ENCODE peak calls at places on chromosomes 4 and X, in six cellular contexts. A is sigmoid colon; H is dorsolateral prefrontal cortex; P is CD4-positive, alpha-beta T cell; V is testis; X is left ventricle myocardium inferior. Q is an unnamed sample.

GRCh38 chrX:108071578-108071977 is 19.8 kb downstream of the PSMD10 start:
- DNase-seq in A (no peak), H (no peak), P (no peak), V (no peak), X (no peak), Q (no peak)

GRCh38 chr4:48237996-48238645 is 31.5 kb downstream of the TEC start:
- DNase-seq in A (no peak), H (no peak), P (no peak), V (no peak), X (no peak), Q (no peak)

GRCh38 chr4:100117749-100118148 is 72.5 kb downstream of the DDIT4L start:
- DNase-seq in A (no peak), H (no peak), P (no peak), V (no peak), X (no peak), Q (no peak)

GRCh38 chrX:103513476-103514108 is 5.7 kb downstream of the RAB40A start:
- DNase-seq in A (no peak), H (no peak), P (no peak), V (no peak), X (no peak), Q (no peak)

GRCh38 chr4:165006886-165007285 is 24.9 kb upstream of the TRIM60 start:
- DNase-seq in A (no peak), H (no peak), P (no peak), V (no peak), X (no peak), Q (no peak)

GRCh38 chr4:118076958-118077766 is 42.9 kb downstream of the NDST3 start:
- DNase-seq in A (no peak), H (no peak), P (no peak), V (peak), X (no peak), Q (no peak)

GRCh38 chr4:47762376-47763266 is 75.2 kb downstream of the CORIN start:
- DNase-seq in A (no peak), H (no peak), P (no peak), V (no peak), X (no peak), Q (no peak)

GRCh38 chrX:37685452-37686347 is at the start of gene XK:
- DNase-seq in A (peak), H (peak), P (no peak), V (peak), X (peak), Q (no peak)

DNA sequence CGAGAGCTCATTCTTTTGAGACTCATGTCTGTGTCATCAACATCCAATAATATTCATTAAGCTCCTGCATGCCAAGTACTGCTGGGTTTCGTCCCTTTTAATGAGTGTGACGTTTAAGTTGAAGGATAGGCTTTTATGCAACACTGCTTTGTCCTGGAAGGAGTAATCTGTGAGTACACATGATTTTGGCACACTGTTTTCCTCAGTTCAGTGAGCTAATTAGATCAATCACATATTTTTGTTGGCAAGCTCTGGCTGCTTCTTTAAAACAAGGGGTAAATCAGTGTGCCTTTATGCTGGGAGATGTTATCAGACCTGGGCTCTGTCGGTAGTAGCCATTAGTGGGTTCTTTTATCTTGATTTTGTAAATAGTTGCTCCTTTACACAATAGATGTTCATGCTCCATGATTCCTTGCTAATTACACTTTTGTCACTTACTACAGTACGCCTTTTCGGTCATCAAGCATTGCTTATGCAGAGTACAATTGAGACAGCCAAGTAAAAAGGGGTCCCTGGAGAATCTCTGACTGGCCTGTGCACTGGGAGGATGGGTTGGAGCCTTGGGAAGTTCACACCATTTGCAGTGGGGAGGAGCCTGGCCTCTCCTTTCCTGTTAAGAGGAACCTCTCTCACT is 132.6 kb downstream of the FHIP1A start:
- DNase-seq in A (no peak), H (no peak), P (no peak), V (no peak), X (no peak), Q (no peak)
- H3K27ac ChIP-seq in A (peak), H (no peak), P (no peak), V (no peak), X (no peak), Q (no peak)

GRCh38 chrX:47316276-47317025 is 53.9 kb upstream of the ZNF157 start:
- DNase-seq in A (no peak), H (no peak), P (no peak), V (no peak), X (no peak), Q (no peak)
- H3K27ac ChIP-seq in A (no peak), H (no peak), P (no peak), V (no peak), X (no peak), Q (no peak)

GRCh38 chrX:12997898-12998687 is 23.2 kb downstream of the TMSB4X start:
- DNase-seq in A (no peak), H (peak), P (no peak), V (peak), X (no peak), Q (peak)

GRCh38 chrX:13001961-13002671 is 27.2 kb downstream of the TMSB4X start:
- DNase-seq in A (no peak), H (no peak), P (no peak), V (no peak), X (no peak), Q (no peak)

GRCh38 chrX:12999422-12999821 is 24.5 kb downstream of the TMSB4X start:
- DNase-seq in A (no peak), H (no peak), P (no peak), V (no peak), X (no peak), Q (no peak)

GRCh38 chrX:13000311-13000811 is 25.5 kb downstream of the TMSB4X start:
- DNase-seq in A (no peak), H (no peak), P (no peak), V (peak), X (no peak), Q (no peak)

DNA sequence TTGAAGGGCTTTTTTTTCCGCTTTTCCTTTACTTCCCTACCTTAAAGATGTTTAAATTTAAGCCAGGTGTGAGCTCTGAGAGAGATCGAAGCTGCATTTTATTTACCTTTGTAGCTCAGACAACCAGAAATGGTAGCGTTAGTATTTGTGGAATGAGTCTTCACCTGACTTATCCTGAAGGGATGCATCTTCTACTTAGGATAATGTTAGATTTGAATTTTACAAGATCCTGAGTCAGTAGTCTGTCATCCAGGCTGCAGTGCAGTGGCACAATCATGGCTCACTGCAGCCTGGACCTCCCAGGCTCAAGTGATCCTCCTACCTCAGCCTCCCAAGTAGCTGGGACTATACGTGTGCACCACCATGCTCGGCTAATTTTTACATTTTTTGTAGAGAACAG is 26.2 kb downstream of the TMSB4X start:
- DNase-seq in A (no peak), H (no peak), P (no peak), V (no peak), X (no peak), Q (no peak)
- H3K27ac ChIP-seq in A (peak), H (no peak), P (peak), V (no peak), X (peak), Q (no peak)

DNA sequence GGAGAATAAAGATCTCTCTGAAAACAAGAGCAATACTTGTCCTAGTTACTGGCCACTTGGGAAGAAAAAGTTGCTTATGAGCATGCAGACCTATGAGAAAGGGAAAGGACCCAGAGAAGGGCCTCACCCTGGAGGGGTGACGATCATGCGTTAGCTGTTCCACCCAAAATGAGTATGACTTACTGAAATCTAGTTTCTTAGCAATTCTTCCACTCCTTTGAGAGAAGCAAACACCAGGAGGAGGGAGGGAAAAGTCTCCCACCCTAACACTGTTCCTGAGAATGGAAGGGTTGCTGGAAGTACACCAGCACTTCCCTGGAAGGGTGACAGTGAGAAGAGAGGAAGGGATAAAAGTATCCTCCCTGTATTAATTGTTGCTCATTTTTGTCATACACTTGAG is 107.9 kb downstream of the ADGRL3 start:
- DNase-seq in A (no peak), H (no peak), P (no peak), V (no peak), X (no peak), Q (no peak)
- H3K27ac ChIP-seq in A (no peak), H (no peak), P (no peak), V (no peak), X (peak), Q (no peak)

DNA sequence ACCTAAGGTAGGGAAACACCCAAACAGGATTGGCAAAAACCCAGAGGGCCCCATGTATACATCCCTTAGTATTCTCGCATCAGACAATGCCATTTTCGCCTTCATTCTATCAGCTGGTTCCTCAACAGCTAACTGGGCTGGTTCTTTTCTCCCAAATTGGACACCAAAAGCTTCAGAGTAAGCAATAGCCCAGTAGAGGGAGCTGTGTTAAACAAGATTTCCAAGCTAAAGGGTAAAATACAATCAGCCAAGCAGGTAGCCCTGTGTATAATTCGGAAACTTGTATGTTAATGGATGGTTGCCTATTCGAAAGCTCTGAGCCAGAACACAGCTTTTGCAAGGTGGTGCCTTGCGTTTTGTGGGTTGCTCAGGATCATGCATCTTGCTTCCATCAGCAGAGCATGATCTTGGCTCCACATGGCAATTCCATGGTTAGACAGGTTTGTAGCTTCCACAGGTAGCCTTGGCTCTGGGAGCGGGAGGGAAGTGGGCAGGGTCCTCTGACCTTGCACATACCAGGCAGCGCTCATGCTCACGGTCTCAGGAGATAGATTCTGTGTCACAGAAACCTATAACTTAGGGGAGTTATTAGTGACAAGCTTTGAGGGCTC is 115.2 kb upstream of the LNX1 start:
- DNase-seq in A (no peak), H (no peak), P (no peak), V (no peak), X (no peak), Q (no peak)
- H3K27ac ChIP-seq in A (no peak), H (no peak), P (no peak), V (no peak), X (no peak), Q (no peak)

GRCh38 chr4:82820689-82821088 is 22.1 kb upstream of the SCD5 start:
- DNase-seq in A (no peak), H (no peak), P (no peak), V (no peak), X (no peak), Q (no peak)
- H3K27ac ChIP-seq in A (no peak), H (no peak), P (no peak), V (no peak), X (no peak), Q (no peak)